ENCODE peak calls at places on chromosomes 2 and 18, in six cellular contexts. I, V, G, J, A and P are unnamed samples.

GRCh38 chr2:183868707-183869106 is 729.6 kb upstream of the ZNF804A start:
- DNase-seq in G (no peak), J (no peak), A (no peak), I (no peak), V (no peak), P (no peak)

GRCh38 chr2:157698430-157698829 is 69.8 kb upstream of the ACVR1C start:
- DNase-seq in I (no peak), G (no peak), V (no peak), A (no peak), J (no peak), P (no peak)

GRCh38 chr18:813405-814071 is 1.5 kb upstream of the YES1 start:
- DNase-seq in G (no peak), A (no peak), J (peak), V (no peak), I (no peak), P (no peak)

GRCh38 chr2:132929786-132930185 is 259.8 kb upstream of the LYPD1 start:
- DNase-seq in V (no peak), I (no peak), G (no peak), A (no peak), J (no peak), P (no peak)

GRCh38 chr18:3405713-3406112 is 44.3 kb upstream of the TGIF1 start:
- DNase-seq in I (no peak), J (no peak), V (no peak), A (no peak), G (no peak), P (no peak)

GRCh38 chr2:233967163-233967562 is 50.0 kb downstream of the TRPM8 start:
- DNase-seq in J (no peak), A (no peak), V (no peak), G (no peak), I (no peak), P (no peak)

GRCh38 chr18:9706081-9706935 is 1.8 kb upstream of the RAB31 start:
- DNase-seq in J (peak), G (no peak), I (peak), V (no peak), A (no peak), P (no peak)

GRCh38 chr18:54926593-54927297 is 32.5 kb downstream of the CCDC68 start:
- DNase-seq in I (no peak), G (no peak), J (no peak), V (no peak), A (no peak), P (no peak)

GRCh38 chr2:118539290-118539689 is 308.2 kb downstream of the EN1 start:
- DNase-seq in A (no peak), G (peak), J (peak), V (peak), I (no peak), P (no peak)

GRCh38 chr2:202771336-202771735 is 100.2 kb downstream of the ICA1L start:
- DNase-seq in V (no peak), A (no peak), J (no peak), G (no peak), I (no peak), P (no peak)

GRCh38 chr2:196448680-196449079 is 190.8 kb upstream of the CCDC150 start:
- DNase-seq in V (no peak), I (no peak), A (no peak), J (no peak), G (no peak), P (no peak)

GRCh38 chr2:240507060-240507777 is 50.6 kb downstream of the ANKMY1 start:
- DNase-seq in A (no peak), J (no peak), V (no peak), G (no peak), I (no peak), P (no peak)

GRCh38 chr2:241598487-241598886 is 38.5 kb downstream of the THAP4 start:
- DNase-seq in I (no peak), G (peak), A (no peak), J (peak), V (peak), P (no peak)

GRCh38 chr2:1140389-1141003 is 189.8 kb downstream of the SNTG2 start:
- DNase-seq in I (no peak), V (peak), A (no peak), J (peak), G (peak), P (no peak)

GRCh38 chr2:15729709-15730544 is 138.3 kb downstream of the DDX1 start:
- DNase-seq in J (no peak), A (no peak), I (no peak), G (no peak), V (no peak), P (no peak)

GRCh38 chr2:144331652-144332355 is 188.1 kb downstream of the ZEB2 start:
- DNase-seq in V (no peak), J (no peak), I (peak), G (no peak), A (no peak), P (peak)

GRCh38 chr2:118654945-118655344 is 192.5 kb downstream of the EN1 start:
- DNase-seq in V (no peak), J (no peak), I (no peak), A (no peak), G (no peak), P (no peak)

GRCh38 chr2:238502088-238502810 is 75.5 kb downstream of the ASB1 start:
- DNase-seq in V (no peak), I (no peak), J (no peak), A (no peak), G (no peak), P (no peak)

GRCh38 chr2:239259173-239259572 is 141.6 kb downstream of the HDAC4 start:
- DNase-seq in A (peak), I (no peak), V (no peak), G (no peak), J (no peak), P (no peak)

GRCh38 chr2:101560780-101561315 is 85.9 kb upstream of the RFX8 start:
- DNase-seq in A (no peak), J (no peak), G (no peak), V (no peak), I (no peak), P (no peak)

GRCh38 chr2:73283545-73284295 is 558 bp downstream of the FBXO41 start:
- DNase-seq in J (peak), I (no peak), G (no peak), V (no peak), A (no peak), P (no peak)

GRCh38 chr2:37085731-37086147 is 1.4 kb downstream of the GPATCH11 start:
- DNase-seq in V (peak), J (peak), G (no peak), A (no peak), I (no peak), P (no peak)

GRCh38 chr2:28401-28975 is 17.8 kb downstream of the FAM110C start:
- DNase-seq in J (no peak), V (no peak), G (no peak), A (no peak), I (no peak), P (no peak)

GRCh38 chr2:239257511-239257937 is 143.3 kb downstream of the HDAC4 start:
- DNase-seq in I (peak), J (peak), G (peak), V (no peak), A (no peak), P (no peak)

GRCh38 chr2:51219468-51219867 is 187.5 kb upstream of the NRXN1 start:
- DNase-seq in G (no peak), J (no peak), A (no peak), V (no peak), I (no peak), P (no peak)

GRCh38 chr2:147511491-147511948 is 333.3 kb upstream of the ACVR2A start:
- DNase-seq in V (no peak), J (no peak), A (no peak), I (peak), G (no peak), P (peak)

GRCh38 chr2:23069156-23069555 is 315.8 kb upstream of the KLHL29 start:
- DNase-seq in V (no peak), I (no peak), A (no peak), J (no peak), G (peak), P (no peak)

GRCh38 chr18:5546660-5547059 is 2.9 kb upstream of the EPB41L3 start:
- DNase-seq in I (no peak), G (no peak), V (peak), J (peak), A (no peak), P (no peak)

GRCh38 chr2:192196451-192197194 is 1.9 kb upstream of the TMEFF2 start:
- DNase-seq in V (no peak), I (no peak), J (no peak), A (no peak), G (no peak), P (no peak)

GRCh38 chr18:27546991-27547390 is 361.9 kb upstream of the CHST9 start:
- DNase-seq in G (no peak), I (no peak), J (no peak), A (no peak), V (no peak), P (no peak)

GRCh38 chr2:55490554-55490953 is 29.0 kb upstream of the CFAP36 start:
- DNase-seq in I (no peak), A (peak), G (peak), J (peak), V (peak), P (peak)

GRCh38 chr2:70123051-70123828 is 36.0 kb downstream of the PCBP1 start:
- DNase-seq in G (no peak), V (no peak), J (peak), A (peak), I (peak), P (peak)

GRCh38 chr2:135473567-135473966 is 57.5 kb downstream of the ZRANB3 start:
- DNase-seq in A (no peak), G (peak), I (no peak), J (peak), V (peak), P (no peak)

GRCh38 chr2:24821433-24821891 is 28.2 kb downstream of the CENPO start:
- DNase-seq in A (no peak), G (no peak), I (peak), V (no peak), J (no peak), P (no peak)

GRCh38 chr2:54636425-54637139 is 86.9 kb upstream of the EML6 start:
- DNase-seq in J (no peak), A (no peak), G (no peak), I (no peak), V (no peak), P (no peak)

GRCh38 chr18:79496978-79497637 is 101.4 kb downstream of the NFATC1 start:
- DNase-seq in I (peak), A (peak), G (no peak), V (no peak), J (peak), P (peak)

GRCh38 chr2:226687641-226688253 is 111.9 kb downstream of the IRS1 start:
- DNase-seq in J (no peak), A (no peak), G (no peak), V (no peak), I (no peak), P (no peak)

GRCh38 chr2:224268441-224268840 is 133.5 kb downstream of the FAM124B start:
- DNase-seq in G (peak), V (peak), I (no peak), A (no peak), J (peak), P (no peak)

GRCh38 chr18:9671214-9671613 is 36.9 kb upstream of the RAB31 start:
- DNase-seq in A (no peak), V (no peak), J (no peak), I (no peak), G (no peak), P (no peak)

GRCh38 chr2:212683346-212683745 is 144.7 kb upstream of the ERBB4 start:
- DNase-seq in G (no peak), J (no peak), A (no peak), I (no peak), V (no peak), P (no peak)

GRCh38 chr18:64110692-64111480 is 38.0 kb downstream of the LINC00305 start:
- DNase-seq in G (no peak), J (no peak), A (no peak), V (no peak), I (no peak), P (no peak)
- TF ChIP-seq EP300 in G (no peak), J (no peak), A (no peak), V (no peak), I (no peak), P (no peak)

GRCh38 chr18:72452328-72452727 is 91.8 kb downstream of the CBLN2 start:
- DNase-seq in G (no peak), A (no peak), J (no peak), I (no peak), V (no peak), P (no peak)

GRCh38 chr18:72460210-72460680 is 83.9 kb downstream of the CBLN2 start:
- DNase-seq in A (no peak), I (no peak), G (no peak), J (no peak), V (peak), P (no peak)

GRCh38 chr18:72458256-72458655 is 85.9 kb downstream of the CBLN2 start:
- DNase-seq in A (no peak), I (no peak), J (no peak), V (no peak), G (no peak), P (no peak)

GRCh38 chr18:72456802-72457201 is 87.3 kb downstream of the CBLN2 start:
- DNase-seq in I (no peak), V (peak), A (no peak), G (no peak), J (no peak), P (no peak)
- TF ChIP-seq EP300 in I (no peak), V (peak), A (no peak), G (no peak), J (no peak), P (no peak)

GRCh38 chr2:46230677-46231425 is 66.4 kb upstream of the EPAS1 start:
- DNase-seq in I (no peak), J (no peak), G (no peak), A (no peak), V (no peak), P (no peak)
- TF ChIP-seq EP300 in I (no peak), J (no peak), G (no peak), A (no peak), V (no peak), P (no peak)

DNA sequence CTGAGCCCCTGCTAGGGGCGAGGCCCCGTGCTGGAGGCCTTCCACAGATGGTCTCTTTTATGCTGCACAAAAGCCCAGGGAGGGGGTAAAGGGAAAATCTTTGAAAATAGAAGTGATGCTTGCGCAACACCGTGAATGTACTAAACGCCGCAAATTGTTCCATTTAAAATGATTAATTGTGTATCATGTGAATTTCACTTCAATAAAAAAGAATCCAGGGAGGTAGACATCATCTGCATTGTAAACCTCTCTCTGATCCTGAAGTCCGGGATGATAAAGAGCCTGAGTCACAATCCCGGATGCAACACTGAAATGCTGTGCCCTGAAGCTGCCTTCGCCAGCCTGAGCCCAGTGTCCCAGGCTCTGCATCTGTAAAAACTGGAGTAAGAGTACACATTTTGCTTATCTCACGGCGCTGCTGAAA is 107.7 kb upstream of the PPP1CB start:
- DNase-seq in G (no peak), I (peak), A (peak), V (no peak), J (no peak), P (peak)
- TF ChIP-seq EP300 in G (no peak), I (peak), A (no peak), V (no peak), J (no peak), P (no peak)

GRCh38 chr2:174773191-174773590 is 8.9 kb upstream of the CHRNA1 start:
- DNase-seq in I (no peak), J (no peak), A (no peak), G (no peak), V (no peak), P (no peak)

GRCh38 chr2:174772492-174772801 is 8.2 kb upstream of the CHRNA1 start:
- DNase-seq in I (no peak), G (no peak), V (no peak), A (no peak), J (no peak), P (no peak)

GRCh38 chr2:174768557-174768956 is 4.3 kb upstream of the CHRNA1 start:
- DNase-seq in I (no peak), V (no peak), J (no peak), A (no peak), G (no peak), P (no peak)

GRCh38 chr2:174771631-174772491 is 7.6 kb upstream of the CHRNA1 start:
- DNase-seq in A (peak), I (peak), V (peak), J (peak), G (peak), P (peak)

DNA sequence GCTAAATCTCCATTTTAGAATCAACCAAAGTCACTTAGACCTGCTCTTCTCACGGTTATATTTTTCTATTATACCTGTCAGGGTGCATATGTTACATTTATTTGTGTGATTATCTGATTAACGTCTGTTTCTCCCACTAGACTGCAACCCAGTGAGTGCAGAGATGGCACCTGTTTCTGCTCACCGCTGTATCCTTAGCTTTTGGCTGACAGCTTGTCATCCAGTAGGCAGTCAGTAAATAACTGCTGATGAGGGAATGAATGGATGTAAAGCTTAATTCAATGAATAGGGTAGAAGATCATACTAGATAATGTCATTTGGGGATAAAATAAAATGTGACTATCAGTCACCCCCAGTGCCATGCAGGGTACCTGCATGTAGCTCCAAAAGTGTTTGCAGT is 6.9 kb upstream of the CHRNA1 start:
- DNase-seq in G (no peak), A (no peak), V (no peak), I (no peak), J (no peak), P (no peak)
- TF ChIP-seq EP300 in G (no peak), A (no peak), V (no peak), I (no peak), J (no peak), P (no peak)

DNA sequence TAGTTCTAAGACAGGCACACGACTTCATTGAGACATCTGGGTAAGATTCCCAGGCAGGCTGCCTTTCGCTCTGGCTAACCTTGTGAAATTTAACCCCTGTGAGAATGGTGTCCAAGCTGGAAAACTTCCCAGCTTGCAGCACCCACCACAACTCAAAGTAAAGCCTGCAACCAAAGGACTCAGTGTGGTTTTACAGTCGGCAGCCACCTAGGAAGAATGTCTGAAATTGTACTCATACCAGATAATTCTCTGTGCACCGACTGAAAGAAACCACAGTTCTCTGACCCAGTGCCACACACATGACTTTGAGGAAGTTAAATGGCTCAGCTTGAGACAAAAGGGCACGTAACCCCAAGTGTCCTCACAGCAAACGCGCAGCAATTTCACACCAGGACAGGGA is 125.7 kb downstream of the RBMS1 start:
- DNase-seq in J (no peak), I (no peak), V (peak), G (no peak), A (peak), P (no peak)
- TF ChIP-seq EP300 in J (no peak), I (no peak), V (no peak), G (no peak), A (no peak), P (no peak)

GRCh38 chr2:222998459-222998858 is 53.5 kb upstream of the KCNE4 start:
- DNase-seq in I (no peak), A (no peak), V (no peak), G (no peak), J (no peak), P (no peak)

GRCh38 chr2:222989431-222989830 is 62.6 kb upstream of the KCNE4 start:
- DNase-seq in I (no peak), A (no peak), G (no peak), V (no peak), J (no peak), P (no peak)

DNA sequence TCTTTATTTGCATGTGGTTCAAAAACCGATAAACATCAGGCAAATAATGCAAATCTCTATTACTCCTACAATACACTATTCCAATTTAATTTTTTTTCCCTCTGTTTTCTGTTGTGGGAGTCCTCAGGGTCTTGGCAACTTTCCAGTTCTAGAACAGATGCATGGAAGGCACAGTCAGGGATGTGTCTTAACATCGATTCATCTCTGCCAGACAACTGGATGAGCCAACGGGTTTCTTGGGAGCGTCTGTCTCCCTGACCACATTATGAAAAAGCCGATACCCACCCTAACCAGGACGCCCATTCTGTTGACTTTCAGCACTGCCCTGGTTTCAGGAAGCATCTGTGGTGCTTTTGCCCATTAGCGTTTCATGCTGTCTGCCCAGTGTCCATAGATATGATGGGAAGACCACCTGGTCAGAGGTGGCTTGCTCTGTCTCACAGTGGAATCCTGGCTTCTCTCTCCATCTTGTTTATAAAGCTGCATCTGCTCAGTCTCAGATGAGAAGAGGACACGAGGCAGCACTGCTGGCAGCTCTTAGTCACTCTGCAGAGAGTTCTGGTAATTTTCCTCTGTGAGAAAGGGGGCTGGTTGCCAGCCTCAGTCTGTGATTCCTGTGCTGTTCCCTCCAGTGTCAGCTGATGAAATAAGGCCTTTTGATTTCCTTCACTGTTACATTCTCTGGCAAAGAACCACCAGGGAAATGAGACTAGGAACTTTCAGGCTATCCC is 57.9 kb upstream of the KCNE4 start:
- DNase-seq in G (no peak), V (peak), J (no peak), A (peak), I (peak), P (peak)
- TF ChIP-seq EP300 in G (no peak), V (no peak), J (no peak), A (peak), I (peak), P (no peak)

DNA sequence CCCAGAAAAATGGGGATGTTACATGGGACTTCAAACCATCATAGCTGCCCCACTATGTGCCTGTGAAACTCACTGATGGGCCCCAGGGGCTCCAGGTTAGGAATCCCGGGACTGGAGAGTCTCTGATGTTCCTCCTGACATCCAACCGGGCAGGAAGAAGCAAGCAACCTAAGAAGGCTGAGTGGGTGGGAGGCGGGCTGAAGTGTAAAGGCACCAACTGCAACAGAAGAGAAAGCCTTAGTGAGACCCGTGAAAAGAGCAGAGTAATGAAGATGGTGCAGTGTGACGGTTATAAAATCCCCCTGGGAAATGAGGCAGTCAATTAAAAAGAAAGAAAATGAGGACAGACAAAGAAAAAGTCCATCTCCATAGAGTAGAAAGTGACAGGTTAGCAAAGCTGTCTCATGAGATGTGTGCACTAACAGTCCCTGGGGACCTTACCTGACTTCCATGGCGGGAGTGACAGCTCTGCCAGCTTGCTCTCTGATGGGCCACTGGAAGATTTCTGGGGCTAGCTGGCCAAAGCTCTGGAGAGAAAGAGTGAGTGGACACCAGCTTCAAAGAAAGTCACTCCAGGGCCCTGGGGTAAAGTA is 44.4 kb upstream of the IGFBP2 start:
- DNase-seq in A (no peak), J (no peak), V (no peak), G (no peak), I (no peak), P (no peak)
- TF ChIP-seq EP300 in A (no peak), J (no peak), V (no peak), G (no peak), I (no peak), P (no peak)